ENCODE peak calls at places on chromosomes 2 and 18, in ten cellular contexts. M is choroid plexus epithelial cell, C is MM.1S, V is endodermal cell, Y is dorsolateral prefrontal cortex, T is GM20000, U is WTC11, H is cardiac muscle cell, E is tibial nerve, Z is AG09309. K is an unnamed sample.
A peak's percentile ranks its signal among the peaks of the same experiment; 100 is the strongest.

GRCh38 chr2:105734762-105735538 is 9.8 kb upstream of the NCK2 start:
- DNase-seq in C (peak; percentile 71), Z (peak; percentile 20), T (no peak), E (no peak), U (no peak), Y (no peak), V (no peak), H (no peak), M (peak; percentile 39), K (no peak)

GRCh38 chr2:158936978-158937377 is 31.5 kb upstream of the TANC1 start:
- DNase-seq in E (no peak), C (no peak), H (no peak), V (no peak), Z (peak; percentile 43), T (no peak), U (no peak), M (peak; percentile 90), Y (no peak), K (no peak)

GRCh38 chr2:54872783-54873182 is 149.3 kb downstream of the EML6 start:
- DNase-seq in U (no peak), Y (no peak), T (no peak), M (no peak), E (no peak), H (no peak), C (no peak), Z (no peak), V (no peak), K (no peak)

GRCh38 chr2:37870829-37871228 is 54.3 kb upstream of the RMDN2 start:
- DNase-seq in E (no peak), T (no peak), H (no peak), C (no peak), Z (no peak), U (no peak), Y (no peak), V (no peak), M (no peak), K (no peak)

GRCh38 chr2:94273242-94273641 is 598.0 kb upstream of the TEKT4 start:
- DNase-seq in E (no peak), M (no peak), T (no peak), Z (no peak), Y (no peak), V (no peak), C (no peak), H (no peak), U (no peak), K (no peak)

GRCh38 chr2:213157242-213157641 is 5.8 kb upstream of the IKZF2 start:
- DNase-seq in U (no peak), T (peak; percentile 70), Y (no peak), V (no peak), Z (no peak), E (no peak), M (no peak), C (peak; percentile 59), H (no peak), K (no peak)

GRCh38 chr2:168212866-168213265 is 34.5 kb downstream of the STK39 start:
- DNase-seq in H (no peak), V (no peak), Y (no peak), E (no peak), M (no peak), T (no peak), U (no peak), Z (no peak), C (no peak), K (no peak)

GRCh38 chr18:71336811-71337210 is 1048.0 kb downstream of the SOCS6 start:
- DNase-seq in E (no peak), Y (no peak), H (no peak), T (no peak), C (no peak), Z (no peak), M (no peak), U (no peak), V (no peak), K (no peak)

GRCh38 chr18:41576643-41577042 is 378.4 kb upstream of the PIK3C3 start:
- DNase-seq in Y (no peak), U (no peak), Z (no peak), H (no peak), E (no peak), C (no peak), M (no peak), V (no peak), T (no peak), K (no peak)

GRCh38 chr2:129345540-129345939 is 633.9 kb upstream of the RAB6C start:
- DNase-seq in H (no peak), M (no peak), V (no peak), E (no peak), T (no peak), C (no peak), U (no peak), Y (no peak), Z (no peak), K (no peak)

GRCh38 chr2:181738483-181739015 is 58.2 kb upstream of the NEUROD1 start:
- DNase-seq in Y (no peak), M (no peak), Z (no peak), H (no peak), C (no peak), V (no peak), E (no peak), T (no peak), U (no peak), K (no peak)

GRCh38 chr2:188456114-188456909 is 164.6 kb downstream of the GULP1 start:
- DNase-seq in H (no peak), C (no peak), T (no peak), U (peak; percentile 67), Z (no peak), V (peak; percentile 67), Y (no peak), M (no peak), E (no peak), K (no peak)

GRCh38 chr2:98311771-98312545 is 34.3 kb upstream of the CNGA3 start:
- DNase-seq in C (no peak), T (no peak), V (peak; percentile 82), Z (no peak), M (no peak), H (no peak), E (no peak), U (peak; percentile 62), Y (no peak), K (no peak)

GRCh38 chr2:65453916-65454315 is 21.5 kb upstream of the SPRED2 start:
- DNase-seq in T (no peak), V (no peak), C (no peak), E (no peak), Y (no peak), H (no peak), Z (no peak), U (no peak), M (no peak), K (no peak)

GRCh38 chr2:106020821-106021316 is 173.2 kb downstream of the UXS1 start:
- DNase-seq in T (no peak), C (no peak), U (no peak), V (no peak), E (no peak), H (peak; percentile 13), Z (no peak), M (no peak), Y (peak; percentile 43), K (no peak)

GRCh38 chr2:70522627-70523026 is 31.0 kb downstream of the TGFA start:
- DNase-seq in Z (no peak), T (no peak), M (no peak), V (no peak), Y (no peak), C (no peak), E (no peak), H (no peak), U (no peak), K (no peak)

GRCh38 chr18:427005-427404 is 73.5 kb downstream of the COLEC12 start:
- DNase-seq in E (no peak), H (no peak), Y (no peak), V (no peak), U (no peak), Z (peak; percentile 80), C (no peak), M (peak; percentile 82), T (no peak), K (no peak)

GRCh38 chr2:177799531-177799930 is 273.0 kb downstream of the PDE11A start:
- DNase-seq in H (peak; percentile 58), Z (no peak), Y (no peak), E (peak; percentile 21), C (peak; percentile 34), M (peak; percentile 59), U (peak; percentile 22), V (peak; percentile 65), T (no peak), K (no peak)
- TF ChIP-seq CTCF in H (peak; percentile 72), Z (peak; percentile 64), Y (no peak), E (no peak), C (peak; percentile 60), M (peak; percentile 81), U (peak; percentile 39), V (peak; percentile 82), T (no peak), K (no peak)

DNA sequence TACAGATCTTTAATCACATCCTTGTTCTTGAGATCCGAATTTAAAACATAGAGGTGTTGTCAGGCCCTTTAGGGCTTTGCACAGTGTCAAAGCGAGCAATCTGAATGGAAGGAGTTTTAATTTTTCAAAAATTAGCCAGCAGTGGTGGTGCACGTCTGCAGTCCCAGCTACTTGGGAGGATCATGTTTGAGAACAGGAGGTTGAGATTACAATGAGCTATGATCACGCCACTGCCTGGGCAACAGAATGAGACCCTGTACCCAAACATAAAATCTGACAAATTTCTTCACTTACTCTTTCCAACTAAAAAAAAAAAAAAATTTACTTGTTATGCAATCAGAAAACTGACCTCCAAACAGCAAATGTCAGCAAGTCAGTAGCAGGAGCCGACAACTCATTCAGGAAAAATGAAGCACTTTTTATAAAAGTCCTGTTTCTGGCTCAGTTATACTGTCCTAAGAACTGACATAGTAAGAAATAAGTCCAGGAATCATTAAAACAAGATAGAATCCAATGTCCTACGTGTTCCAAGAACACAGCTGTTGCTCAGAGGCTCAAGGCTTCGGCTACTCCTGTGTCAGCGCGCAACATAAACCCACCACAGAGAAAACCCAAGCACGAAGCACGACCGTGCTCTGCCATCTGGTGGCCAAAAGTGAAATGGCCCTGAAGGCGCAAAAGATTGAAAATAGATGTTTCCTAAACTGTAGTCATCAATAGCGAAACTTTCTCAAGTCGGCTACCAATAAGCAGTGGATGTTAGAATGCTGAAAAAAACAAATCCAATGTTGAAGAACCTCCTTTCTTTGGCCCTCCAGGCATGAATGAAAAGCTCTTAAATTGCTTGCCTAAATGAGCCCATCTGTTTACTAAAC is 138.1 kb downstream of the INO80D start:
- DNase-seq in Y (peak; percentile 71), C (peak; percentile 61), M (peak; percentile 87), U (peak; percentile 73), V (peak; percentile 90), Z (peak; percentile 44), E (peak; percentile 85), H (peak; percentile 78), T (peak; percentile 79), K (peak; percentile 80)
- TF ChIP-seq CTCF in Y (peak; percentile 95), C (peak; percentile 96), M (peak; percentile 98), U (peak; percentile 77), V (peak; percentile 95), Z (peak; percentile 94), E (peak; percentile 91), H (peak; percentile 95), T (peak; percentile 82), K (peak; percentile 92)

GRCh38 chr2:30691948-30692828 is 115.1 kb downstream of the CAPN13 start:
- DNase-seq in T (no peak), Z (no peak), V (peak; percentile 60), U (no peak), M (peak; percentile 56), E (no peak), H (no peak), C (no peak), Y (no peak), K (no peak)
- TF ChIP-seq CTCF in T (peak; percentile 3), Z (peak; percentile 59), V (peak; percentile 51), U (no peak), M (peak; percentile 48), E (no peak), H (peak; percentile 22), C (no peak), Y (no peak), K (no peak)

GRCh38 chr18:53153281-53153680 is 813.3 kb downstream of the DCC start:
- DNase-seq in H (peak; percentile 32), T (peak; percentile 6), Z (no peak), Y (no peak), V (peak; percentile 78), U (peak; percentile 41), E (no peak), C (no peak), M (no peak), K (peak; percentile 48)
- TF ChIP-seq CTCF in H (peak; percentile 3), T (no peak), Z (no peak), Y (peak; percentile 31), V (peak; percentile 87), U (peak; percentile 71), E (no peak), C (no peak), M (no peak), K (peak; percentile 60)